ENCODE peak calls at places on chromosomes 5 and 9, in eight cellular contexts. S is right atrium auricular region, A is AG09309, I is MM.1S, M is upper lobe of left lung, E is AG04450, F is astrocyte, O is vagina. W is an unnamed sample.
A peak's percentile ranks its signal among the peaks of the same experiment; 100 is the strongest.

GRCh38 chr9:34599546-34599945 is 10.0 kb upstream of the CNTFR start:
- DNase-seq in S (no peak), A (no peak), I (no peak), M (no peak), E (no peak), F (no peak), O (no peak), W (no peak)

GRCh38 chr5:44839018-44839681 is 30.4 kb downstream of the MRPS30 start:
- DNase-seq in S (no peak), A (no peak), I (no peak), M (no peak), E (no peak), F (no peak), O (no peak), W (no peak)

GRCh38 chr5:92002875-92003274 is 619.8 kb upstream of the ARRDC3 start:
- DNase-seq in S (no peak), A (peak; percentile 1), I (no peak), M (no peak), E (peak; percentile 15), F (no peak), O (no peak), W (no peak)

GRCh38 chr9:132030626-132031325 is 48.9 kb downstream of the MED27 start:
- DNase-seq in S (no peak), A (no peak), I (no peak), M (no peak), E (no peak), F (no peak), O (no peak), W (no peak)

GRCh38 chr9:112010537-112010936 is 113.9 kb downstream of the UGCG start:
- DNase-seq in S (no peak), A (no peak), I (no peak), M (no peak), E (no peak), F (no peak), O (no peak), W (no peak)

GRCh38 chr9:34177906-34178697 is 741 bp upstream of the UBAP1 start:
- DNase-seq in S (no peak), A (no peak), I (no peak), M (no peak), E (no peak), F (no peak), O (no peak), W (no peak)

GRCh38 chr5:121967187-121967586 is 5.4 kb downstream of the SRFBP1 start:
- DNase-seq in S (no peak), A (no peak), I (peak; percentile 28), M (no peak), E (no peak), F (no peak), O (no peak), W (no peak)

GRCh38 chr5:73311291-73312110 is 137.1 kb downstream of the FOXD1 start:
- DNase-seq in S (no peak), A (peak; percentile 35), I (no peak), M (no peak), E (peak; percentile 66), F (peak; percentile 93), O (no peak), W (peak; percentile 87)

GRCh38 chr5:150487199-150488061 is 20.5 kb upstream of the NDST1 start:
- DNase-seq in S (no peak), A (no peak), I (peak; percentile 27), M (peak; percentile 71), E (no peak), F (no peak), O (no peak), W (no peak)
- TF ChIP-seq CTCF in S (no peak), A (peak; percentile 31), I (peak; percentile 34), M (no peak), E (peak; percentile 24), F (no peak), O (peak; percentile 23), W (no peak)

GRCh38 chr5:83595217-83595616 is 123.7 kb downstream of the VCAN start:
- DNase-seq in S (no peak), A (no peak), I (no peak), M (no peak), E (no peak), F (no peak), O (no peak), W (no peak)
- TF ChIP-seq CTCF in S (no peak), A (peak; percentile 32), I (no peak), M (no peak), E (peak; percentile 39), F (peak; percentile 20), O (no peak), W (peak; percentile 36)

GRCh38 chr9:95920024-95920423 is 44.5 kb downstream of the ERCC6L2 start:
- DNase-seq in S (no peak), A (no peak), I (no peak), M (no peak), E (no peak), F (no peak), O (no peak), W (no peak)
- TF ChIP-seq CTCF in S (no peak), A (no peak), I (no peak), M (no peak), E (no peak), F (no peak), O (no peak), W (no peak)

DNA sequence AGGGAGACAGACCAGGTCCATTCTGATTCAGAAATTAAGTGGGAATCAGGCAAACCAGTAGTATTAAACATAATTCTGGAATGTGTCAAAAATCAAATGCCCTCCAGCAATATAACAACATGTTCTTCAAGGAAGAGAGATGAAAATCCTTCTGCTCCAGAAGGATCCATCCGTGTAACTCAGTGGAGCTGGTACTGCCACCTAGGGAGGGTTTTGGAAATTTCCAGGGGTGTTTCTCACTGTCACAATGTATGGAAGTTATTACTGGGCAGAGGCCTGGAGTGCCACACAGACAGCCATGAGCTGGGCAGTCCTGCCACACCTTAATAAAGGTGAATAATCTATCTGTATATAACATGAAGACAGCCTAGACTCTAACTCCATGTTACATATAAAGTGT is 87.5 kb downstream of the TTLL11 start:
- DNase-seq in S (peak; percentile 4), A (peak; percentile 18), I (no peak), M (no peak), E (no peak), F (no peak), O (no peak), W (peak; percentile 69)
- TF ChIP-seq CTCF in S (no peak), A (peak; percentile 70), I (no peak), M (no peak), E (peak; percentile 60), F (peak; percentile 44), O (no peak), W (peak; percentile 72)

W was measured in osteocyte.